ENCODE peak calls at places on chromosomes 16 and 17, in nine cellular contexts. One of them, this sample, is unnamed.
A peak's percentile ranks its signal among the peaks of the same experiment; 100 is the strongest.

GRCh38 chr16:67212766-67213165 is 13.8 kb downstream of the ELMO3 start:
- DNase-seq in cardiac muscle cell: no peak
- DNase-seq in A549: no peak
- DNase-seq in HCT116: no peak
- DNase-seq in mucosa of descending colon: no peak
- DNase-seq in CD8-positive, alpha-beta memory T cell: no peak
- DNase-seq in CD8-positive, alpha-beta T cell: no peak
- DNase-seq in OCI-LY7: no peak
- DNase-seq in uterus: no peak
- DNase-seq in this sample: no peak

GRCh38 chr17:65278050-65278819 is 141.1 kb downstream of the RGS9 start:
- DNase-seq in A549: peak; percentile 73
- DNase-seq in HCT116: peak; percentile 57
- DNase-seq in mucosa of descending colon: peak; percentile 78
- DNase-seq in OCI-LY7: peak; percentile 6
- DNase-seq in CD8-positive, alpha-beta T cell: peak; percentile 13
- DNase-seq in uterus: peak; percentile 24
- DNase-seq in cardiac muscle cell: peak; percentile 73
- DNase-seq in CD8-positive, alpha-beta memory T cell: peak; percentile 4
- DNase-seq in this sample: peak; percentile 28

GRCh38 chr17:35889818-35890773 is 9.9 kb upstream of the CCL5 start:
- DNase-seq in CD8-positive, alpha-beta memory T cell: no peak
- DNase-seq in CD8-positive, alpha-beta T cell: no peak
- DNase-seq in uterus: no peak
- DNase-seq in cardiac muscle cell: peak; percentile 91
- DNase-seq in HCT116: no peak
- DNase-seq in A549: peak; percentile 13
- DNase-seq in mucosa of descending colon: no peak
- DNase-seq in OCI-LY7: no peak
- DNase-seq in this sample: peak; percentile 59

GRCh38 chr17:9150407-9151090 is 129.2 kb downstream of the NTN1 start:
- DNase-seq in uterus: no peak
- DNase-seq in OCI-LY7: no peak
- DNase-seq in HCT116: no peak
- DNase-seq in mucosa of descending colon: peak; percentile 38
- DNase-seq in CD8-positive, alpha-beta T cell: no peak
- DNase-seq in CD8-positive, alpha-beta memory T cell: no peak
- DNase-seq in cardiac muscle cell: peak; percentile 16
- DNase-seq in A549: no peak
- DNase-seq in this sample: no peak

GRCh38 chr16:19948186-19949104 is 63.8 kb upstream of the GPRC5B start:
- DNase-seq in uterus: no peak
- DNase-seq in A549: peak; percentile 19
- DNase-seq in OCI-LY7: no peak
- DNase-seq in CD8-positive, alpha-beta memory T cell: no peak
- DNase-seq in mucosa of descending colon: no peak
- DNase-seq in CD8-positive, alpha-beta T cell: no peak
- DNase-seq in cardiac muscle cell: no peak
- DNase-seq in HCT116: no peak
- DNase-seq in this sample: no peak

GRCh38 chr16:87541004-87541881 is 48.4 kb upstream of the ZCCHC14 start:
- DNase-seq in CD8-positive, alpha-beta T cell: no peak
- DNase-seq in uterus: no peak
- DNase-seq in mucosa of descending colon: no peak
- DNase-seq in cardiac muscle cell: peak; percentile 73
- DNase-seq in A549: no peak
- DNase-seq in OCI-LY7: no peak
- DNase-seq in CD8-positive, alpha-beta memory T cell: no peak
- DNase-seq in HCT116: no peak
- DNase-seq in this sample: peak; percentile 34

GRCh38 chr16:74291577-74292208 is 4.9 kb upstream of the PSMD7 start:
- DNase-seq in CD8-positive, alpha-beta memory T cell: no peak
- DNase-seq in uterus: no peak
- DNase-seq in A549: no peak
- DNase-seq in OCI-LY7: no peak
- DNase-seq in CD8-positive, alpha-beta T cell: no peak
- DNase-seq in HCT116: no peak
- DNase-seq in mucosa of descending colon: no peak
- DNase-seq in cardiac muscle cell: no peak
- DNase-seq in this sample: no peak

GRCh38 chr17:4186244-4186920 is 43.4 kb downstream of the CYB5D2 start:
- DNase-seq in OCI-LY7: no peak
- DNase-seq in cardiac muscle cell: peak; percentile 87
- DNase-seq in uterus: peak; percentile 78
- DNase-seq in mucosa of descending colon: no peak
- DNase-seq in CD8-positive, alpha-beta memory T cell: no peak
- DNase-seq in CD8-positive, alpha-beta T cell: no peak
- DNase-seq in HCT116: no peak
- DNase-seq in A549: no peak
- DNase-seq in this sample: no peak

GRCh38 chr16:27698266-27698665 is 148.3 kb downstream of the KATNIP start:
- DNase-seq in mucosa of descending colon: no peak
- DNase-seq in cardiac muscle cell: no peak
- DNase-seq in OCI-LY7: no peak
- DNase-seq in uterus: no peak
- DNase-seq in CD8-positive, alpha-beta memory T cell: no peak
- DNase-seq in A549: no peak
- DNase-seq in HCT116: no peak
- DNase-seq in CD8-positive, alpha-beta T cell: no peak
- DNase-seq in this sample: peak; percentile 56

GRCh38 chr17:21278304-21279197 is 6.0 kb upstream of the MAP2K3 start:
- DNase-seq in HCT116: no peak
- DNase-seq in OCI-LY7: peak; percentile 85
- DNase-seq in mucosa of descending colon: peak; percentile 79
- DNase-seq in cardiac muscle cell: peak; percentile 74
- DNase-seq in CD8-positive, alpha-beta memory T cell: peak; percentile 70
- DNase-seq in uterus: no peak
- DNase-seq in CD8-positive, alpha-beta T cell: peak; percentile 52
- DNase-seq in A549: no peak
- DNase-seq in this sample: no peak

GRCh38 chr17:6094453-6094852 is 24.3 kb downstream of the WSCD1 start:
- DNase-seq in HCT116: no peak
- DNase-seq in uterus: no peak
- DNase-seq in cardiac muscle cell: no peak
- DNase-seq in mucosa of descending colon: no peak
- DNase-seq in CD8-positive, alpha-beta T cell: no peak
- DNase-seq in CD8-positive, alpha-beta memory T cell: no peak
- DNase-seq in A549: no peak
- DNase-seq in OCI-LY7: no peak
- DNase-seq in this sample: no peak

DNA sequence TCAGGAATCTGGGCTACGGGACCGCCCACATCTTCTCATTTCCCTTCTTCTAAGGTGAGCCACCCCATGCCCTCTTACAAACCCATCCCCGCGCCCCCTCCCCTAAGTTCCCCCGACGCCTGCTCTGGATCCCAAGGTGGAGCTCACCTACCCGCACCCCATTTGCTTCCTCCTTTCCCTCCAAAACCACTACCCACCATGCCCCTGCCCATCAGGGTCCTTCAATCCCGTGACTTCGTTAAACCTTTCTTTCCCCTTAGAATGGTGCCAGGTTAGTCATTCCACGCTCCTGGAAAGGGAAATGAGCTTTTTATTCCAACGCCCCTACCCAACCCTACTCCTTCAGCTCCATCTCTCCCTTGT is 338 bp upstream of the MTMR4 start:
- DNase-seq in mucosa of descending colon: no peak
- DNase-seq in uterus: no peak
- DNase-seq in HCT116: no peak
- DNase-seq in CD8-positive, alpha-beta memory T cell: no peak
- DNase-seq in A549: no peak
- DNase-seq in cardiac muscle cell: no peak
- DNase-seq in CD8-positive, alpha-beta T cell: no peak
- DNase-seq in OCI-LY7: no peak
- DNase-seq in this sample: no peak
- H3K4me3 ChIP-seq in mucosa of descending colon: no peak overlapping the region
- H3K4me3 ChIP-seq in uterus: peak overlapping the region; percentile 74
- H3K4me3 ChIP-seq in HCT116: peak overlapping the region; percentile 90
- H3K4me3 ChIP-seq in CD8-positive, alpha-beta memory T cell: peak overlapping the region; percentile 67
- H3K4me3 ChIP-seq in A549: peak overlapping the region; percentile 71
- H3K4me3 ChIP-seq in cardiac muscle cell: peak overlapping the region; percentile 54
- H3K4me3 ChIP-seq in CD8-positive, alpha-beta T cell: peak overlapping the region; percentile 56
- H3K4me3 ChIP-seq in OCI-LY7: peak overlapping the region; percentile 90
- H3K4me3 ChIP-seq in this sample: no peak overlapping the region

DNA sequence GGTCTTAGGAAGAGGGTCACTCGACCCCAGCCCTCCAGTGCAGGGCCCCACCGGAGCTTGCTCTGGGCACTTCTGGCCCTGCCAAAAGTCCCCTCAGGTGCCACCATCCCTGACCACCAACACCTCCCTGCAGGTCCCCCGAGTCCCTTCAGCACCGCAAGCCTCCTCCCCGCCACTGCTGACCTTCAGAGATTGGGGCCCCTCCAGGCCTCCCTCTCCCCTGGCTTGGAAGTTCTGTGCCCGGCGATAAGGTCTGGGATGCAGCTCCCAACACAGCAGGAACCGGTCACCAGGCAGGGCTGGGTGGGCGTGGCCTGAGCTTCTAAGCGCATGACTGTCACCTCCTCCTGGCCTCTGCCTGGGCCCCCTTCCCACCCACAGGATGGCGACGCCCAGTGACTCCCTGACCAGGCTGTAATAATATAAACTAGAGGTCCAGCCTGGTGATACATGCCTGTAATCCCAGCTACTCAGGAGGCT is 11.2 kb downstream of the PIEZO1 start:
- DNase-seq in A549: no peak
- DNase-seq in cardiac muscle cell: peak; percentile 42
- DNase-seq in HCT116: no peak
- DNase-seq in CD8-positive, alpha-beta T cell: no peak
- DNase-seq in uterus: no peak
- DNase-seq in mucosa of descending colon: no peak
- DNase-seq in CD8-positive, alpha-beta memory T cell: no peak
- DNase-seq in OCI-LY7: no peak
- DNase-seq in this sample: peak; percentile 69
- H3K4me1 ChIP-seq in A549: peaks cover 44% of the 10 kb centered on the region
- H3K4me1 ChIP-seq in cardiac muscle cell: peaks cover 55% of the 10 kb centered on the region
- H3K4me1 ChIP-seq in HCT116: peaks cover 70% of the 10 kb centered on the region
- H3K4me1 ChIP-seq in CD8-positive, alpha-beta T cell: peaks cover 25% of the 10 kb centered on the region
- H3K4me1 ChIP-seq in uterus: peaks cover 55% of the 10 kb centered on the region
- H3K4me1 ChIP-seq in mucosa of descending colon: peaks cover 55% of the 10 kb centered on the region
- H3K4me1 ChIP-seq in CD8-positive, alpha-beta memory T cell: peaks cover 34% of the 10 kb centered on the region
- H3K4me1 ChIP-seq in OCI-LY7: peaks cover 14% of the 10 kb centered on the region
- H3K4me1 ChIP-seq in this sample: peaks cover 22% of the 10 kb centered on the region

GRCh38 chr16:89923640-89924297 is 627 bp downstream of the TUBB3 start:
- DNase-seq in uterus: no peak
- DNase-seq in CD8-positive, alpha-beta T cell: no peak
- DNase-seq in HCT116: no peak
- DNase-seq in cardiac muscle cell: no peak
- DNase-seq in mucosa of descending colon: no peak
- DNase-seq in A549: no peak
- DNase-seq in CD8-positive, alpha-beta memory T cell: no peak
- DNase-seq in OCI-LY7: no peak
- DNase-seq in this sample: peak; percentile 80

GRCh38 chr16:89921699-89922476 is 1.3 kb upstream of the TUBB3 start:
- DNase-seq in HCT116: peak; percentile 78
- DNase-seq in A549: peak; percentile 90
- DNase-seq in OCI-LY7: peak; percentile 57
- DNase-seq in CD8-positive, alpha-beta memory T cell: no peak
- DNase-seq in uterus: peak; percentile 75
- DNase-seq in cardiac muscle cell: peak; percentile 96
- DNase-seq in mucosa of descending colon: peak; percentile 61
- DNase-seq in CD8-positive, alpha-beta T cell: no peak
- DNase-seq in this sample: peak; percentile 86

GRCh38 chr16:89924298-89924924 is 1.3 kb downstream of the TUBB3 start:
- DNase-seq in cardiac muscle cell: peak; percentile 54
- DNase-seq in uterus: no peak
- DNase-seq in HCT116: no peak
- DNase-seq in OCI-LY7: peak; percentile 91
- DNase-seq in CD8-positive, alpha-beta T cell: peak; percentile 30
- DNase-seq in CD8-positive, alpha-beta memory T cell: peak; percentile 41
- DNase-seq in A549: peak; percentile 58
- DNase-seq in mucosa of descending colon: peak; percentile 51
- DNase-seq in this sample: peak; percentile 57

GRCh38 chr16:89922477-89922883 is 662 bp upstream of the TUBB3 start:
- DNase-seq in cardiac muscle cell: peak; percentile 92
- DNase-seq in OCI-LY7: peak; percentile 60
- DNase-seq in HCT116: peak; percentile 82
- DNase-seq in A549: peak; percentile 93
- DNase-seq in uterus: peak; percentile 69
- DNase-seq in CD8-positive, alpha-beta memory T cell: no peak
- DNase-seq in mucosa of descending colon: peak; percentile 66
- DNase-seq in CD8-positive, alpha-beta T cell: peak; percentile 29
- DNase-seq in this sample: peak; percentile 21

DNA sequence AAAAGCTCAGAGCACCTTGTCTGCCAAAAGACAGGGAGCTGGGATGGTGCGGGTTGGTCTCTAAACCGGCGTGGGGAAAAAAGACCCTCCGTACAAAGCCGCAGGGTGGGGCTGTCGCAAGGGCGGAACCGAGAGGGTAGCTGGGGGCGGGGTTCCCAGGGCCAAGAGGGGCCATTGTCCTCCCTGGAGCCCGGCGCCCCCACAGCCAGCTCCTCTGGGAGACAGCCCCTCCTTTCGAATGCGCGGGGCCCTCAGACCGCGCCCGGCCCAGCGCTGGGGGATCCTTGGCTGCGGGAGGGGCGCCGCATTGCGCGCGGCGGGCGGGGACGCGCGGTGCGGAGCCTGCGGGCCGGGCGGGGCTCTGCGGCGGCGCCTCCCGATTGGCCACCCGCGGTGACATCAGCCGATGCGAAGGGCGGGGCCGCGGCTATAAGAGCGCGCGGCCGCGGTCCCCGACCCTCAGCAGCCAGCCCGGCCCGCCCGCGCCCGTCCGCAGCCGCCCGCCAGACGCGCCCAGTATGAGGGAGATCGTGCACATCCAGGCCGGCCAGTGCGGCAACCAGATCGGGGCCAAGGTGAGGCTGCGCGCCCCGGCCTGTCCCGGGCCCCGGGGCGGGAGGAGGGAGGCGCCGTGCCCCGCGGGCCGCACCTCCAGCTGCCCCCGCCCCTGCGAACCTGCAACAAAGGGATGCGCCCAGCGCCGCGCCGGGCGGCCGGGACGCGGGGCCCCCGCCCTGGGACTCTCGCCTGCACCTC is at the start of gene TUBB3:
- DNase-seq in A549: peak; percentile 80
- DNase-seq in CD8-positive, alpha-beta T cell: no peak
- DNase-seq in mucosa of descending colon: peak; percentile 76
- DNase-seq in cardiac muscle cell: peak; percentile 86
- DNase-seq in uterus: peak; percentile 56
- DNase-seq in HCT116: peak; percentile 56
- DNase-seq in OCI-LY7: peak; percentile 90
- DNase-seq in CD8-positive, alpha-beta memory T cell: no peak
- DNase-seq in this sample: peak; percentile 76
- H3K4me3 ChIP-seq in A549: peak within 1 kb of the TSS; percentile 83
- H3K4me3 ChIP-seq in CD8-positive, alpha-beta T cell: no peak within 1 kb of the TSS
- H3K4me3 ChIP-seq in mucosa of descending colon: no peak within 1 kb of the TSS
- H3K4me3 ChIP-seq in cardiac muscle cell: peak within 1 kb of the TSS; percentile 64
- H3K4me3 ChIP-seq in uterus: peak within 1 kb of the TSS; percentile 37
- H3K4me3 ChIP-seq in HCT116: peak within 1 kb of the TSS; percentile 91
- H3K4me3 ChIP-seq in OCI-LY7: peak within 1 kb of the TSS; percentile 94
- H3K4me3 ChIP-seq in CD8-positive, alpha-beta memory T cell: no peak within 1 kb of the TSS
- H3K4me3 ChIP-seq in this sample: peak within 1 kb of the TSS; percentile 61

DNA sequence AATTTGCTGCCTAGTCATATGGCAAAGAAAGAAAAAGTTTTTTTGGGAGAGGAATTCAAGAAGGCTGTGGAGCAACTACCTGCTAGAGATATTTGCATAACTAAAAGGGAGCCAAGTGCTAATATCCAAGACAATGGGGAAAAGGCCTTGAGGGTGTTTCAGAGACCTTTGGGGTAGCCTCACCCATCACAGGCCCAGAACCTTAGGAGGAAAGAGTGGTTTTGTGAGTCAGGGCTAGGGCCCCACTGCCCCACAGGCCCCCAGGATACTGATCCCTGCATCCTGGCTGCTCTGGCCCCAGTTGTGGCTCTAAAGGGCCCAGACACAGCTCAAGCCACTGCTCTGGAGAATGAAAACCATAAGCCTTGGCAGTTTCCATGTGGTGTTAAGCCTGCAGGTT is 41.9 kb upstream of the SDK2 start:
- DNase-seq in A549: no peak
- DNase-seq in mucosa of descending colon: no peak
- DNase-seq in HCT116: no peak
- DNase-seq in uterus: no peak
- DNase-seq in CD8-positive, alpha-beta memory T cell: no peak
- DNase-seq in OCI-LY7: no peak
- DNase-seq in CD8-positive, alpha-beta T cell: no peak
- DNase-seq in cardiac muscle cell: no peak
- DNase-seq in this sample: no peak
- H3K4me1 ChIP-seq in A549: no peaks in the 10 kb centered on the region
- H3K4me1 ChIP-seq in mucosa of descending colon: no peaks in the 10 kb centered on the region
- H3K4me1 ChIP-seq in HCT116: no peaks in the 10 kb centered on the region
- H3K4me1 ChIP-seq in uterus: no peaks in the 10 kb centered on the region
- H3K4me1 ChIP-seq in CD8-positive, alpha-beta memory T cell: no peaks in the 10 kb centered on the region
- H3K4me1 ChIP-seq in OCI-LY7: no peaks in the 10 kb centered on the region
- H3K4me1 ChIP-seq in CD8-positive, alpha-beta T cell: no peaks in the 10 kb centered on the region
- H3K4me1 ChIP-seq in cardiac muscle cell: no peaks in the 10 kb centered on the region
- H3K4me1 ChIP-seq in this sample: no peaks in the 10 kb centered on the region